ENCODE peak calls at places on chromosomes 5 and 9, in four cellular contexts. One of them, this sample, is unnamed.

GRCh38 chr5:113693205-113693553 is 179.7 kb downstream of the YTHDC2 start:
- DNase-seq in endothelial cell: peak
- DNase-seq in OCI-LY7: no peak
- DNase-seq in B cell: no peak
- DNase-seq in this sample: no peak

GRCh38 chr9:27350382-27350781 is 53.4 kb upstream of the EQTN start:
- DNase-seq in endothelial cell: no peak
- DNase-seq in OCI-LY7: no peak
- DNase-seq in B cell: no peak
- DNase-seq in this sample: no peak

GRCh38 chr9:109506097-109506712 is 8.1 kb upstream of the PTPN3 start:
- DNase-seq in endothelial cell: no peak
- DNase-seq in OCI-LY7: no peak
- DNase-seq in B cell: no peak
- DNase-seq in this sample: no peak

GRCh38 chr9:121839726-121840500 is 188.5 kb downstream of the DAB2IP start:
- DNase-seq in endothelial cell: no peak
- DNase-seq in OCI-LY7: no peak
- DNase-seq in B cell: no peak
- DNase-seq in this sample: no peak

GRCh38 chr5:81408496-81408895 is 14.6 kb upstream of the ACOT12 start:
- DNase-seq in endothelial cell: no peak
- DNase-seq in OCI-LY7: no peak
- DNase-seq in B cell: no peak
- DNase-seq in this sample: no peak

GRCh38 chr9:19199012-19199411 is 31.5 kb upstream of the DENND4C start:
- DNase-seq in endothelial cell: no peak
- DNase-seq in OCI-LY7: no peak
- DNase-seq in B cell: no peak
- DNase-seq in this sample: no peak

GRCh38 chr9:123329329-123329955 is 26.6 kb upstream of the CRB2 start:
- DNase-seq in endothelial cell: no peak
- DNase-seq in OCI-LY7: peak
- DNase-seq in B cell: no peak
- DNase-seq in this sample: no peak

GRCh38 chr9:110582156-110582555 is 2.6 kb upstream of the SVEP1 start:
- DNase-seq in endothelial cell: no peak
- DNase-seq in OCI-LY7: no peak
- DNase-seq in B cell: no peak
- DNase-seq in this sample: no peak

GRCh38 chr5:120599576-120599975 is 135.5 kb downstream of the PRR16 start:
- DNase-seq in endothelial cell: no peak
- DNase-seq in OCI-LY7: no peak
- DNase-seq in B cell: no peak
- DNase-seq in this sample: no peak

GRCh38 chr9:17531642-17532254 is 47.1 kb upstream of the SH3GL2 start:
- DNase-seq in endothelial cell: peak
- DNase-seq in OCI-LY7: peak
- DNase-seq in B cell: no peak
- DNase-seq in this sample: no peak

GRCh38 chr9:130390371-130390770 is 54.4 kb upstream of the ASS1 start:
- DNase-seq in endothelial cell: no peak
- DNase-seq in OCI-LY7: no peak
- DNase-seq in B cell: no peak
- DNase-seq in this sample: no peak

GRCh38 chr9:130390986-130391385 is 53.8 kb upstream of the ASS1 start:
- DNase-seq in endothelial cell: no peak
- DNase-seq in OCI-LY7: no peak
- DNase-seq in B cell: no peak
- DNase-seq in this sample: no peak

GRCh38 chr9:130394320-130394719 is 50.4 kb upstream of the ASS1 start:
- DNase-seq in endothelial cell: no peak
- DNase-seq in OCI-LY7: no peak
- DNase-seq in B cell: no peak
- DNase-seq in this sample: no peak

GRCh38 chr9:130393681-130394071 is 51.1 kb upstream of the ASS1 start:
- DNase-seq in endothelial cell: no peak
- DNase-seq in OCI-LY7: no peak
- DNase-seq in B cell: no peak
- DNase-seq in this sample: no peak

DNA sequence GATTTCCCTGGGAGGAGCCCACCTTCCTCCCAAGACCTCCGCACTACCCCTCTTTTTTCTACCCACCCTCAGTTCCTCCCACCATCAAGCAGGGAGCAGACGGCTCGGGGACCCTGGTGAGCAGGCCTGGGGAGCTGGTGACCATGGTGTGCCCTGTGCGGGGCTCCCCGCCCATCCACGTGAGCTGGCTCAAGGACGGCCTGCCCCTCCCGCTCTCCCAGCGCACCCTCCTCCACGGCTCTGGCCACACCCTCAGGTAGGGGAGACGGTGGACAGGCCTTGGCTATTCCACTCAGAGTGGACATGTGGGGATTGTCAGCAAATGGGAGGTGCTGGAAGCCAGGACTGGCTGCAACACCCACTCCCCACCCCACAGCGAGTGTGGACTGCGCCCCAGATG is 52.9 kb upstream of the ASS1 start:
- DNase-seq in endothelial cell: no peak
- DNase-seq in OCI-LY7: no peak
- DNase-seq in B cell: no peak
- DNase-seq in this sample: no peak
- TF ChIP-seq CTCF in endothelial cell: no peak
- TF ChIP-seq CTCF in OCI-LY7: no peak
- TF ChIP-seq CTCF in B cell: no peak
- TF ChIP-seq CTCF in this sample: no peak

GRCh38 chr5:76256116-76256889 is 146.8 kb upstream of the IQGAP2 start:
- DNase-seq in endothelial cell: peak
- DNase-seq in OCI-LY7: peak
- DNase-seq in B cell: peak
- DNase-seq in this sample: peak
- TF ChIP-seq CTCF in endothelial cell: no peak
- TF ChIP-seq CTCF in OCI-LY7: peak
- TF ChIP-seq CTCF in B cell: peak
- TF ChIP-seq CTCF in this sample: peak

GRCh38 chr9:76704601-76705204 is 59.5 kb upstream of the PCA3 start:
- DNase-seq in endothelial cell: peak
- DNase-seq in OCI-LY7: peak
- DNase-seq in B cell: no peak
- DNase-seq in this sample: no peak
- TF ChIP-seq CTCF in endothelial cell: peak
- TF ChIP-seq CTCF in OCI-LY7: peak
- TF ChIP-seq CTCF in B cell: peak
- TF ChIP-seq CTCF in this sample: peak

GRCh38 chr9:88013051-88013450 is 38.7 kb upstream of the CDK20 start:
- DNase-seq in endothelial cell: no peak
- DNase-seq in OCI-LY7: no peak
- DNase-seq in B cell: no peak
- DNase-seq in this sample: no peak
- TF ChIP-seq CTCF in endothelial cell: no peak
- TF ChIP-seq CTCF in OCI-LY7: no peak
- TF ChIP-seq CTCF in B cell: no peak
- TF ChIP-seq CTCF in this sample: no peak

DNA sequence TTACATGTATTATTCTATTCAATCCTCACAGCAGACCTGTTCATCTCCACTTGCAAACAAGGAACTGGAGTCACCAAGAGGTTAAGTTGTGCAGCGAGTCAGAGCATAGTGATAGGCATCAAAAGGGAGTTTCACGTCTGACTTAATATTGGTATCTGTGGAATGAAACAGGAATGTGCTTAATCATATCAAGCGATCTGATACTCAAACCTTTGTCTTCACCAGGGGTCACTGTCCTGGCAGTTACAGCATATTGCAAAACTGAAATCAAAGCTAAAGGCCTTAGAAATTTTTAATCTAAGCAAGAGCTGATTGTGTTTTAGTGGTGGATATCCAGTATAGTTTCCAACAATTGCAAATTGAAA is 271.6 kb downstream of the PLK2 start:
- DNase-seq in endothelial cell: no peak
- DNase-seq in OCI-LY7: no peak
- DNase-seq in B cell: no peak
- DNase-seq in this sample: no peak
- TF ChIP-seq CTCF in endothelial cell: no peak
- TF ChIP-seq CTCF in OCI-LY7: no peak
- TF ChIP-seq CTCF in B cell: no peak
- TF ChIP-seq CTCF in this sample: no peak

DNA sequence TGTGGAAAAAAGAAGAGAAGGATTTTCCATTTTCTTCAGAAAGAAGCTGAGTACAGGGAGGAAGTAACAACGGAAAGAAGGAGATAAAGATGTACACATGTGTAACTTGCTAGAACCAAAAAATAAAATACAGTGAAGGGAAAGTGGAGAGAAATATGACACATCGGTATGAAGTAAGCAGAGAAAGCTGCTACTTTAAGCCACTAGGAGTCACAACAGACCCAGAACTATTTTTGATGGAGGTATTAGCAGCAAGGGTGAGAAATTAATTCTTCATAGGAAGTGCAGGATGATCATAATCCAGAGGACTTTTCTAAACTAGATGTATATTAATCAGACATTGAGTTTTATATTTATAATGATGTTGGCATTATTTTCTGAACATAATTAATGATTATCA is 88.5 kb downstream of the FAM174A start:
- DNase-seq in endothelial cell: no peak
- DNase-seq in OCI-LY7: peak
- DNase-seq in B cell: no peak
- DNase-seq in this sample: no peak
- TF ChIP-seq CTCF in endothelial cell: no peak
- TF ChIP-seq CTCF in OCI-LY7: peak
- TF ChIP-seq CTCF in B cell: peak
- TF ChIP-seq CTCF in this sample: peak

This sample was measured in progenitor cell of endocrine pancreas.